ENCODE peak calls at places on chromosomes 13 and 19, in five cellular contexts. G is effector memory CD8-positive, alpha-beta T cell; P is epithelial cell of esophagus; A is cardiac fibroblast; H is iris pigment epithelial cell. X is an unnamed sample.

GRCh38 chr19:8352134-8352827 is 9.2 kb upstream of the KANK3 start:
- DNase-seq in A (peak), G (no peak), H (no peak), P (no peak), X (no peak)

GRCh38 chr13:100789481-100789880 is 114.9 kb upstream of the TMTC4 start:
- DNase-seq in H (peak), P (no peak), A (peak), G (no peak), X (peak)

GRCh38 chr13:48707405-48707804 is 53.7 kb downstream of the CYSLTR2 start:
- DNase-seq in H (no peak), P (no peak), A (no peak), G (no peak), X (no peak)

GRCh38 chr13:48403151-48403631 is 9.7 kb downstream of the LPAR6 start:
- DNase-seq in G (no peak), P (no peak), H (peak), A (peak), X (no peak)

GRCh38 chr19:2549701-2550191 is 73.8 kb downstream of the GADD45B start:
- DNase-seq in P (no peak), G (no peak), A (peak), H (peak), X (no peak)

GRCh38 chr13:46728777-46729176 is 68.2 kb downstream of the ESD start:
- DNase-seq in G (no peak), H (peak), A (peak), P (peak), X (no peak)

GRCh38 chr13:75507027-75508001 is 25.3 kb upstream of the TBC1D4 start:
- DNase-seq in G (no peak), H (no peak), A (peak), P (peak), X (no peak)

GRCh38 chr13:87259479-87260083 is 411.6 kb upstream of the SLITRK5 start:
- DNase-seq in G (no peak), A (no peak), P (peak), H (peak), X (no peak)

GRCh38 chr13:94641432-94641941 is 39.8 kb downstream of the GPR180 start:
- DNase-seq in G (no peak), A (peak), P (peak), H (peak), X (peak)

GRCh38 chr19:52809801-52810200 is 11.6 kb downstream of the ZNF28 start:
- DNase-seq in H (no peak), A (no peak), P (no peak), G (no peak), X (no peak)

GRCh38 chr13:79631260-79631659 is 150.3 kb downstream of the NDFIP2 start:
- DNase-seq in A (peak), P (peak), H (peak), G (no peak), X (no peak)

GRCh38 chr19:49907745-49908446 is 11.2 kb upstream of the IL4I1 start:
- DNase-seq in H (no peak), P (no peak), A (no peak), G (no peak), X (no peak)

GRCh38 chr13:28401303-28402056 is 93.4 kb downstream of the FLT1 start:
- DNase-seq in A (peak), H (peak), P (no peak), G (no peak), X (no peak)

GRCh38 chr19:11264452-11265176 is 2.3 kb upstream of the DOCK6 start:
- DNase-seq in A (peak), P (peak), G (no peak), H (peak), X (no peak)

GRCh38 chr19:49064768-49065611 is at the start of gene NTF4:
- DNase-seq in P (peak), G (no peak), H (no peak), A (no peak), X (no peak)

GRCh38 chr13:107348931-107349330 is 781.0 kb upstream of the ARGLU1 start:
- DNase-seq in H (peak), P (peak), G (no peak), A (peak), X (no peak)

GRCh38 chr13:48160879-48161278 is 66.0 kb upstream of the MED4 start:
- DNase-seq in A (peak), H (peak), G (no peak), P (peak), X (no peak)

GRCh38 chr19:40006273-40006691 is 9.4 kb downstream of the ZNF546 start:
- DNase-seq in H (peak), P (peak), A (peak), G (no peak), X (no peak)

GRCh38 chr19:13849991-13850909 is 26.7 kb upstream of the NANOS3 start:
- DNase-seq in P (peak), H (peak), A (peak), G (peak), X (peak)

GRCh38 chr19:49413348-49413747 is 9.9 kb downstream of the PTH2 start:
- DNase-seq in P (no peak), H (no peak), G (no peak), A (no peak), X (no peak)

GRCh38 chr19:28582344-28582743 is 630.6 kb downstream of the UQCRFS1 start:
- DNase-seq in H (no peak), G (no peak), P (no peak), A (no peak), X (no peak)

GRCh38 chr13:45325806-45326205 is 15.2 kb downstream of the TPT1 start:
- DNase-seq in P (peak), G (no peak), H (peak), A (peak), X (no peak)

GRCh38 chr13:26185720-26186119 is 36.4 kb downstream of the RNF6 start:
- DNase-seq in A (no peak), P (no peak), H (no peak), G (no peak), X (no peak)

GRCh38 chr13:98921786-98922185 is 56.1 kb downstream of the DOCK9 start:
- DNase-seq in P (no peak), H (no peak), G (no peak), A (no peak), X (no peak)

GRCh38 chr19:4550018-4550417 is 9.5 kb downstream of the SEMA6B start:
- DNase-seq in H (no peak), G (no peak), P (no peak), A (no peak), X (no peak)

GRCh38 chr19:51274371-51274770 is 23.5 kb downstream of the SIGLECL1 start:
- DNase-seq in P (no peak), H (no peak), G (no peak), A (no peak), X (no peak)

GRCh38 chr13:68047889-68048288 is 817.8 kb upstream of the PCDH9 start:
- DNase-seq in H (no peak), G (no peak), P (peak), A (no peak), X (no peak)

GRCh38 chr19:4985551-4985991 is 16.7 kb downstream of the KDM4B start:
- DNase-seq in P (no peak), A (no peak), H (no peak), G (no peak), X (no peak)

GRCh38 chr13:109783815-109784589 is 2.4 kb downstream of the IRS2 start:
- DNase-seq in H (no peak), A (no peak), P (no peak), G (no peak), X (no peak)

GRCh38 chr13:19959141-19959830 is 759 bp downstream of the ZMYM2 start:
- DNase-seq in H (peak), P (peak), A (peak), G (peak), X (no peak)

GRCh38 chr19:51660975-51661600 is 14.5 kb upstream of the SIGLEC14 start:
- DNase-seq in P (peak), A (peak), H (peak), G (peak), X (peak)

GRCh38 chr13:40648040-40648439 is 18.4 kb downstream of the FOXO1 start:
- DNase-seq in P (no peak), A (no peak), G (no peak), H (no peak), X (no peak)

X was measured in NCI-H774.